ENCODE peak calls at places on chromosomes 7 and 10, in nine cellular contexts. I, K, L, W, D, J, H, B and G are unnamed samples.
A peak's percentile ranks its signal among the peaks of the same experiment; 100 is the strongest.

GRCh38 chr10:52814506-52814905 is 41.9 kb upstream of the MBL2 start:
- DNase-seq in J (no peak), W (no peak), K (no peak), B (no peak), I (no peak), H (no peak), D (no peak), L (peak; percentile 0), G (no peak)

GRCh38 chr10:96833220-96834001 is 1.3 kb downstream of the LCOR start:
- DNase-seq in D (peak; percentile 19), B (peak; percentile 21), H (no peak), K (peak; percentile 56), I (peak; percentile 40), J (no peak), L (peak; percentile 8), W (no peak), G (no peak)

GRCh38 chr10:133260895-133261725 is 15.6 kb downstream of the ADAM8 start:
- DNase-seq in D (peak; percentile 26), H (peak; percentile 66), L (peak; percentile 39), K (peak; percentile 76), I (peak; percentile 58), B (peak; percentile 47), J (peak; percentile 65), W (no peak), G (peak; percentile 46)

GRCh38 chr7:28466341-28466740 is 54.0 kb downstream of the CREB5 start:
- DNase-seq in W (no peak), J (no peak), I (no peak), H (no peak), B (no peak), D (no peak), L (no peak), K (peak; percentile 61), G (no peak)

GRCh38 chr10:97901381-97901780 is 51.7 kb downstream of the GOLGA7B start:
- DNase-seq in I (no peak), W (no peak), D (no peak), H (no peak), L (no peak), J (no peak), B (no peak), K (no peak), G (no peak)

GRCh38 chr7:35024298-35024697 is 13.0 kb downstream of the DPY19L1 start:
- DNase-seq in D (no peak), H (no peak), B (no peak), L (no peak), K (no peak), W (no peak), I (no peak), J (no peak), G (no peak)

GRCh38 chr7:116777613-116778380 is 84.6 kb upstream of the CAPZA2 start:
- DNase-seq in H (no peak), I (peak; percentile 67), J (no peak), L (no peak), B (peak; percentile 55), W (no peak), K (peak; percentile 75), D (no peak), G (no peak)

GRCh38 chr10:126673565-126673964 is 3.1 kb upstream of the C10orf90 start:
- DNase-seq in D (no peak), J (no peak), W (no peak), I (no peak), B (no peak), K (no peak), L (no peak), H (no peak), G (no peak)

GRCh38 chr10:120824864-120825263 is 26.3 kb upstream of the WDR11 start:
- DNase-seq in W (no peak), H (no peak), I (peak; percentile 39), D (peak; percentile 75), K (peak; percentile 32), L (no peak), J (no peak), B (peak; percentile 36), G (no peak)

GRCh38 chr7:24540956-24541355 is 32.3 kb upstream of the PALS2 start:
- DNase-seq in B (no peak), K (no peak), L (no peak), W (no peak), H (no peak), D (no peak), I (no peak), J (no peak), G (no peak)

GRCh38 chr7:43534110-43534509 is 48.8 kb upstream of the STK17A start:
- DNase-seq in W (no peak), J (no peak), H (no peak), K (peak; percentile 58), I (no peak), B (no peak), D (no peak), L (no peak), G (no peak)

GRCh38 chr10:63105811-63106755 is 27.0 kb upstream of the NRBF2 start:
- DNase-seq in B (peak; percentile 31), I (peak; percentile 74), H (no peak), J (no peak), W (no peak), K (peak; percentile 83), L (no peak), D (peak; percentile 83), G (no peak)

GRCh38 chr7:135181261-135181928 is 10.9 kb upstream of the CYREN start:
- DNase-seq in J (no peak), W (no peak), K (no peak), H (no peak), D (no peak), L (no peak), B (no peak), I (no peak), G (no peak)

GRCh38 chr7:158343526-158343925 is 244.1 kb downstream of the PTPRN2 start:
- DNase-seq in J (no peak), K (no peak), H (no peak), L (no peak), B (no peak), W (no peak), D (no peak), I (no peak), G (no peak)

GRCh38 chr7:87709258-87709657 is 81.1 kb downstream of the RUNDC3B start:
- DNase-seq in B (no peak), I (no peak), D (no peak), L (no peak), H (no peak), J (no peak), K (no peak), W (no peak), G (no peak)

GRCh38 chr10:78570633-78571032 is 498.1 kb upstream of the ZMIZ1 start:
- DNase-seq in W (no peak), K (no peak), D (no peak), J (no peak), I (no peak), H (no peak), L (no peak), B (no peak), G (no peak)

GRCh38 chr7:107643407-107643806 is 17.2 kb upstream of the SLC26A4 start:
- DNase-seq in L (no peak), D (peak; percentile 58), W (no peak), H (no peak), I (peak; percentile 82), B (peak; percentile 81), J (no peak), K (peak; percentile 82), G (no peak)

GRCh38 chr10:108970016-108970415 is 953.3 kb downstream of the XPNPEP1 start:
- DNase-seq in K (peak; percentile 53), B (no peak), H (no peak), I (peak; percentile 61), W (peak; percentile 7), J (no peak), L (no peak), D (no peak), G (no peak)

GRCh38 chr10:235921-236320 is 100.7 kb downstream of the ZMYND11 start:
- DNase-seq in L (no peak), K (peak; percentile 62), D (no peak), H (no peak), I (no peak), W (no peak), B (no peak), J (no peak), G (no peak)

GRCh38 chr10:102408081-102408727 is 10.4 kb downstream of the PSD start:
- DNase-seq in B (no peak), J (no peak), I (no peak), D (no peak), K (peak; percentile 49), L (no peak), W (no peak), H (no peak), G (no peak)